ENCODE peak calls at places on chromosomes 13 and 19, in six cellular contexts. One of them, this sample, is unnamed.

GRCh38 chr13:94412870-94413269 is 66.6 kb downstream of the DCT start:
- DNase-seq in heart right ventricle: no peak
- DNase-seq in A673: no peak
- DNase-seq in cardiac fibroblast: no peak
- DNase-seq in progenitor cell of endocrine pancreas: no peak
- DNase-seq in GM12865: no peak
- DNase-seq in this sample: no peak

GRCh38 chr19:43624933-43625332 is 5.5 kb upstream of the ZNF428 start:
- DNase-seq in heart right ventricle: peak
- DNase-seq in A673: no peak
- DNase-seq in cardiac fibroblast: peak
- DNase-seq in progenitor cell of endocrine pancreas: no peak
- DNase-seq in GM12865: peak
- DNase-seq in this sample: no peak

GRCh38 chr13:27556109-27556508 is 64.2 kb downstream of the LNX2 start:
- DNase-seq in heart right ventricle: peak
- DNase-seq in A673: no peak
- DNase-seq in cardiac fibroblast: peak
- DNase-seq in progenitor cell of endocrine pancreas: no peak
- DNase-seq in GM12865: no peak
- DNase-seq in this sample: no peak

GRCh38 chr19:3125900-3126524 is 9.8 kb upstream of the GNA15 start:
- DNase-seq in heart right ventricle: peak
- DNase-seq in A673: peak
- DNase-seq in cardiac fibroblast: peak
- DNase-seq in progenitor cell of endocrine pancreas: peak
- DNase-seq in GM12865: peak
- DNase-seq in this sample: no peak

GRCh38 chr19:5025027-5025426 is 56.1 kb downstream of the KDM4B start:
- DNase-seq in heart right ventricle: no peak
- DNase-seq in A673: no peak
- DNase-seq in cardiac fibroblast: no peak
- DNase-seq in progenitor cell of endocrine pancreas: no peak
- DNase-seq in GM12865: no peak
- DNase-seq in this sample: no peak

GRCh38 chr13:48998893-48999292 is 23.2 kb downstream of the FNDC3A start:
- DNase-seq in heart right ventricle: no peak
- DNase-seq in A673: no peak
- DNase-seq in cardiac fibroblast: no peak
- DNase-seq in progenitor cell of endocrine pancreas: no peak
- DNase-seq in GM12865: no peak
- DNase-seq in this sample: no peak

GRCh38 chr19:3108775-3109174 is 14.6 kb downstream of the GNA11 start:
- DNase-seq in heart right ventricle: peak
- DNase-seq in A673: peak
- DNase-seq in cardiac fibroblast: peak
- DNase-seq in progenitor cell of endocrine pancreas: peak
- DNase-seq in GM12865: peak
- DNase-seq in this sample: no peak

GRCh38 chr19:41159861-41160260 is 33.2 kb upstream of the CYP2S1 start:
- DNase-seq in heart right ventricle: no peak
- DNase-seq in A673: no peak
- DNase-seq in cardiac fibroblast: no peak
- DNase-seq in progenitor cell of endocrine pancreas: no peak
- DNase-seq in GM12865: no peak
- DNase-seq in this sample: no peak

GRCh38 chr19:42233106-42233505 is 9.3 kb downstream of the GSK3A start:
- DNase-seq in heart right ventricle: no peak
- DNase-seq in A673: no peak
- DNase-seq in cardiac fibroblast: no peak
- DNase-seq in progenitor cell of endocrine pancreas: no peak
- DNase-seq in GM12865: no peak
- DNase-seq in this sample: no peak

GRCh38 chr19:14381689-14382474 is 638 bp downstream of the ADGRE5 start:
- DNase-seq in heart right ventricle: peak
- DNase-seq in A673: peak
- DNase-seq in cardiac fibroblast: peak
- DNase-seq in progenitor cell of endocrine pancreas: no peak
- DNase-seq in GM12865: peak
- DNase-seq in this sample: no peak

GRCh38 chr13:100536643-100537180 is 51.9 kb downstream of the GGACT start:
- DNase-seq in heart right ventricle: no peak
- DNase-seq in A673: no peak
- DNase-seq in cardiac fibroblast: no peak
- DNase-seq in progenitor cell of endocrine pancreas: no peak
- DNase-seq in GM12865: no peak
- DNase-seq in this sample: peak

GRCh38 chr13:80030491-80030890 is 310.4 kb downstream of the SPRY2 start:
- DNase-seq in heart right ventricle: peak
- DNase-seq in A673: peak
- DNase-seq in cardiac fibroblast: peak
- DNase-seq in progenitor cell of endocrine pancreas: no peak
- DNase-seq in GM12865: peak
- DNase-seq in this sample: no peak

GRCh38 chr13:73372691-73373627 is 314.2 kb downstream of the KLF5 start:
- DNase-seq in heart right ventricle: no peak
- DNase-seq in A673: no peak
- DNase-seq in cardiac fibroblast: no peak
- DNase-seq in progenitor cell of endocrine pancreas: no peak
- DNase-seq in GM12865: no peak
- DNase-seq in this sample: no peak

GRCh38 chr13:87661471-87661870 is 9.7 kb upstream of the SLITRK5 start:
- DNase-seq in heart right ventricle: no peak
- DNase-seq in A673: peak
- DNase-seq in cardiac fibroblast: no peak
- DNase-seq in progenitor cell of endocrine pancreas: no peak
- DNase-seq in GM12865: no peak
- DNase-seq in this sample: no peak

GRCh38 chr19:51712461-51713081 is 11.2 kb downstream of the HAS1 start:
- DNase-seq in heart right ventricle: no peak
- DNase-seq in A673: peak
- DNase-seq in cardiac fibroblast: peak
- DNase-seq in progenitor cell of endocrine pancreas: no peak
- DNase-seq in GM12865: peak
- DNase-seq in this sample: no peak

GRCh38 chr19:11577451-11578341 is at the start of gene ACP5:
- DNase-seq in heart right ventricle: no peak
- DNase-seq in A673: peak
- DNase-seq in cardiac fibroblast: no peak
- DNase-seq in progenitor cell of endocrine pancreas: no peak
- DNase-seq in GM12865: no peak
- DNase-seq in this sample: no peak

GRCh38 chr19:53621885-53622710 is 9.7 kb upstream of the DPRX start:
- DNase-seq in heart right ventricle: no peak
- DNase-seq in A673: no peak
- DNase-seq in cardiac fibroblast: peak
- DNase-seq in progenitor cell of endocrine pancreas: no peak
- DNase-seq in GM12865: no peak
- DNase-seq in this sample: no peak

GRCh38 chr13:43077446-43077845 is 54.1 kb downstream of the DNAJC15 start:
- DNase-seq in heart right ventricle: no peak
- DNase-seq in A673: no peak
- DNase-seq in cardiac fibroblast: no peak
- DNase-seq in progenitor cell of endocrine pancreas: no peak
- DNase-seq in GM12865: no peak
- DNase-seq in this sample: no peak

GRCh38 chr19:32264568-32264967 is 80.8 kb upstream of the ZNF507 start:
- DNase-seq in heart right ventricle: no peak
- DNase-seq in A673: no peak
- DNase-seq in cardiac fibroblast: no peak
- DNase-seq in progenitor cell of endocrine pancreas: no peak
- DNase-seq in GM12865: no peak
- DNase-seq in this sample: no peak

GRCh38 chr19:34188388-34188787 is 16.1 kb downstream of the LSM14A start:
- DNase-seq in heart right ventricle: no peak
- DNase-seq in A673: no peak
- DNase-seq in cardiac fibroblast: no peak
- DNase-seq in progenitor cell of endocrine pancreas: no peak
- DNase-seq in GM12865: no peak
- DNase-seq in this sample: no peak

GRCh38 chr13:75896271-75896670 is 260.1 kb downstream of the LMO7 start:
- DNase-seq in heart right ventricle: no peak
- DNase-seq in A673: no peak
- DNase-seq in cardiac fibroblast: no peak
- DNase-seq in progenitor cell of endocrine pancreas: no peak
- DNase-seq in GM12865: no peak
- DNase-seq in this sample: no peak

GRCh38 chr19:33434886-33435705 is 61.6 kb downstream of the CEBPG start:
- DNase-seq in heart right ventricle: no peak
- DNase-seq in A673: peak
- DNase-seq in cardiac fibroblast: peak
- DNase-seq in progenitor cell of endocrine pancreas: no peak
- DNase-seq in GM12865: no peak
- DNase-seq in this sample: no peak

GRCh38 chr19:6340493-6341201 is 7.2 kb upstream of the ACER1 start:
- DNase-seq in heart right ventricle: no peak
- DNase-seq in A673: peak
- DNase-seq in cardiac fibroblast: no peak
- DNase-seq in progenitor cell of endocrine pancreas: no peak
- DNase-seq in GM12865: peak
- DNase-seq in this sample: no peak

GRCh38 chr13:24709186-24709913 is 29.1 kb downstream of the ATP12A start:
- DNase-seq in heart right ventricle: no peak
- DNase-seq in A673: no peak
- DNase-seq in cardiac fibroblast: no peak
- DNase-seq in progenitor cell of endocrine pancreas: no peak
- DNase-seq in GM12865: peak
- DNase-seq in this sample: no peak

GRCh38 chr13:73216381-73216831 is 157.6 kb downstream of the KLF5 start:
- DNase-seq in heart right ventricle: no peak
- DNase-seq in A673: no peak
- DNase-seq in cardiac fibroblast: no peak
- DNase-seq in progenitor cell of endocrine pancreas: no peak
- DNase-seq in GM12865: no peak
- DNase-seq in this sample: no peak

GRCh38 chr13:44116562-44117315 is 237.0 kb downstream of the LACC1 start:
- DNase-seq in heart right ventricle: peak
- DNase-seq in A673: peak
- DNase-seq in cardiac fibroblast: peak
- DNase-seq in progenitor cell of endocrine pancreas: no peak
- DNase-seq in GM12865: no peak
- DNase-seq in this sample: no peak
- TF ChIP-seq CTCF in heart right ventricle: no peak
- TF ChIP-seq CTCF in A673: peak
- TF ChIP-seq CTCF in cardiac fibroblast: peak
- TF ChIP-seq CTCF in progenitor cell of endocrine pancreas: no peak
- TF ChIP-seq CTCF in GM12865: no peak
- TF ChIP-seq CTCF in this sample: no peak

GRCh38 chr19:1579222-1579621 is 11.1 kb upstream of the MEX3D start:
- DNase-seq in heart right ventricle: no peak
- DNase-seq in A673: no peak
- DNase-seq in cardiac fibroblast: no peak
- DNase-seq in progenitor cell of endocrine pancreas: no peak
- DNase-seq in GM12865: no peak
- DNase-seq in this sample: no peak

GRCh38 chr19:1577929-1578618 is 9.9 kb upstream of the MEX3D start:
- DNase-seq in heart right ventricle: no peak
- DNase-seq in A673: no peak
- DNase-seq in cardiac fibroblast: no peak
- DNase-seq in progenitor cell of endocrine pancreas: no peak
- DNase-seq in GM12865: no peak
- DNase-seq in this sample: no peak

GRCh38 chr19:1580382-1580781 is 12.3 kb upstream of the MEX3D start:
- DNase-seq in heart right ventricle: no peak
- DNase-seq in A673: no peak
- DNase-seq in cardiac fibroblast: no peak
- DNase-seq in progenitor cell of endocrine pancreas: no peak
- DNase-seq in GM12865: no peak
- DNase-seq in this sample: no peak

GRCh38 chr19:1582201-1582600 is 10.5 kb downstream of the MBD3 start:
- DNase-seq in heart right ventricle: no peak
- DNase-seq in A673: no peak
- DNase-seq in cardiac fibroblast: no peak
- DNase-seq in progenitor cell of endocrine pancreas: no peak
- DNase-seq in GM12865: no peak
- DNase-seq in this sample: no peak

DNA sequence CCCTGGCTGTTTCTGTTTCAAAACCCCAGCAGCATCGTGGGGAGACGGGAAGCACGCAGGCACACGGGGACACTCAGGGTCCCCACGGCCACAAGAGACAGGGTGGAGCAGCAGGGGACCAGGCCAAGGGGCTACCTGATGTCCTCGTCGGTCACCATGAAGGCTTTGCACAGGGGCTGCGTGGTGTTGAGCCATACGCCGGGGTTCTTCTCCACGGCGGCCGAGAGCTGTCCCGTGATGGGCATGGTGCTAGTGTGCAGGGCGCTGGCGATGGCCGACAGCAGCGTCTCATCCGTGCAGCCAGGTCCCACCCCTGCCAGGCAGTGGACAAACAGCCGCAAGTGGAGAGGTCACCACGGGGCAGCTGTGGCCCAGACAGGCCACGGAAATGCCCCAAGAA is 11.7 kb downstream of the MBD3 start:
- DNase-seq in heart right ventricle: no peak
- DNase-seq in A673: no peak
- DNase-seq in cardiac fibroblast: no peak
- DNase-seq in progenitor cell of endocrine pancreas: no peak
- DNase-seq in GM12865: no peak
- DNase-seq in this sample: no peak
- TF ChIP-seq CTCF in heart right ventricle: no peak
- TF ChIP-seq CTCF in A673: no peak
- TF ChIP-seq CTCF in cardiac fibroblast: no peak
- TF ChIP-seq CTCF in progenitor cell of endocrine pancreas: no peak
- TF ChIP-seq CTCF in GM12865: no peak
- TF ChIP-seq CTCF in this sample: no peak

DNA sequence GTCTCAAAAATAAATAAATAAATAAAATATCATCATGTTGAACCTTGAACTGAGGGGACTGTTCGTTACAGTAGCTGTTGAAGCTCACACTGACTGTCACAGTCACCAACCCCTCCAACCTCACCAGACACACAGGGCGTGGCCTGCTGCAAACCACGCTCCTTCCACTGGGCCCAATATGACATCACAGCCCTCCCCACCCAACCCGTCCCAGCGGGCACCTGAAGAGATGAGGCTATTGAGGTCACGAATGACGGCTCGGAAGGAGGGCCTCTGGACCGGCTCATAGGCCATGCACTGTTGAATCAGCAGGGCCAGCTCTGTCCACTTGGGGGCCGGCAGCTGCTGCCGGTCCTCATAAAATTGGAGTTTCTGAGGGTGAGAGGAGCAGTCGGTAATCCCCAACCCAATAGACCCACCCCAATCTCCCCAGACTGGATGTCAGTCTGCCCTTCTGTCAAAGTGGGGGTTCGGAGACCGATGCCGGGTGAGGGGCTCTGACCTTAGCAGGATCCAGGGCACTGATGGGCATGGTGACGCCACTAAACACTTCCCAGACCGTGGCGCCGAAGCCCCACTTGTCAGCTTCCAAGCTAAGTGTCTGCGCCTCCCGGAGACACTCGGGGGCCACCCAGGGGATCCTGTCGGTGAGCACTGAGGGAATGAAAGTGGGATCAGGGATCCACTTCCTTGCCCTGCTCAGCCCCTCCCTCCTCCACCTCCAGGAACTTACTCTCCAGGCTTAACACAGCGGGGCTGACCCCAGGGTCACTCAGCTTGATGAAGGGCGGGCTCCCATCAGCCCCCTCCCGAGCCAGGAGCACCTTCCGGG is 13.2 kb downstream of the JAK3 start:
- DNase-seq in heart right ventricle: no peak
- DNase-seq in A673: no peak
- DNase-seq in cardiac fibroblast: no peak
- DNase-seq in progenitor cell of endocrine pancreas: no peak
- DNase-seq in GM12865: no peak
- DNase-seq in this sample: no peak
- TF ChIP-seq CTCF in heart right ventricle: no peak
- TF ChIP-seq CTCF in A673: no peak
- TF ChIP-seq CTCF in cardiac fibroblast: no peak
- TF ChIP-seq CTCF in progenitor cell of endocrine pancreas: peak
- TF ChIP-seq CTCF in GM12865: no peak
- TF ChIP-seq CTCF in this sample: peak

GRCh38 chr13:69935043-69935442 is 172.6 kb upstream of the ATXN8OS start:
- DNase-seq in heart right ventricle: no peak
- DNase-seq in A673: peak
- DNase-seq in cardiac fibroblast: no peak
- DNase-seq in progenitor cell of endocrine pancreas: no peak
- DNase-seq in GM12865: peak
- DNase-seq in this sample: no peak
- TF ChIP-seq CTCF in heart right ventricle: no peak
- TF ChIP-seq CTCF in A673: peak
- TF ChIP-seq CTCF in cardiac fibroblast: no peak
- TF ChIP-seq CTCF in progenitor cell of endocrine pancreas: peak
- TF ChIP-seq CTCF in GM12865: peak
- TF ChIP-seq CTCF in this sample: peak

This sample was measured in type B pancreatic cell.